ENCODE peak calls at places on chromosomes 11 and 22, in nine cellular contexts. G is right cardiac atrium; R is adrenal gland; Y is foreskin fibroblast; M is IMR-90; W is GM23248; N is lower leg skin; U is CD8-positive, alpha-beta memory T cell; I is pancreas. F is an unnamed sample.

GRCh38 chr11:123822022-123822421 is 15.9 kb upstream of the OR6M1 start:
- DNase-seq in G (no peak), R (no peak), Y (no peak), M (no peak), W (no peak), N (no peak), U (no peak), I (peak; percentile 73), F (no peak)

GRCh38 chr11:36016263-36016662 is 72.4 kb downstream of the LDLRAD3 start:
- DNase-seq in G (no peak), R (no peak), Y (no peak), M (no peak), W (peak; percentile 27), N (no peak), U (no peak), I (no peak), F (no peak)

GRCh38 chr11:14974021-14974698 is 2.0 kb upstream of the CALCA start:
- DNase-seq in G (no peak), R (no peak), Y (no peak), M (no peak), W (no peak), N (no peak), U (no peak), I (no peak), F (no peak)

GRCh38 chr11:92762175-92762574 is 207.3 kb upstream of the MTNR1B start:
- DNase-seq in G (no peak), R (no peak), Y (no peak), M (no peak), W (no peak), N (no peak), U (no peak), I (no peak), F (peak; percentile 99)

GRCh38 chr11:19193916-19194315 is 7.9 kb downstream of the CSRP3 start:
- DNase-seq in G (no peak), R (no peak), Y (no peak), M (no peak), W (no peak), N (no peak), U (no peak), I (no peak), F (no peak)

GRCh38 chr11:92376146-92376599 is 151.6 kb downstream of the FAT3 start:
- DNase-seq in G (no peak), R (no peak), Y (peak; percentile 56), M (peak; percentile 83), W (peak; percentile 22), N (no peak), U (no peak), I (no peak), F (no peak)

GRCh38 chr11:113263458-113264095 is 50.8 kb upstream of the TTC12 start:
- DNase-seq in G (no peak), R (no peak), Y (no peak), M (no peak), W (no peak), N (no peak), U (no peak), I (no peak), F (no peak)

GRCh38 chr22:42991010-42991651 is 23.8 kb downstream of the PACSIN2 start:
- DNase-seq in G (no peak), R (no peak), Y (peak; percentile 93), M (peak; percentile 91), W (peak; percentile 92), N (no peak), U (no peak), I (peak; percentile 73), F (no peak)

GRCh38 chr11:101945418-101945817 is 29.1 kb upstream of the ANGPTL5 start:
- DNase-seq in G (no peak), R (no peak), Y (no peak), M (no peak), W (no peak), N (no peak), U (no peak), I (no peak), F (no peak)

GRCh38 chr11:64594159-64594939 is 3.3 kb downstream of the SLC22A12 start:
- DNase-seq in G (no peak), R (no peak), Y (no peak), M (no peak), W (no peak), N (no peak), U (no peak), I (no peak), F (no peak)

GRCh38 chr22:24200616-24201212 is 19.4 kb downstream of the SUSD2 start:
- DNase-seq in G (no peak), R (no peak), Y (peak; percentile 48), M (peak; percentile 51), W (peak; percentile 74), N (no peak), U (no peak), I (no peak), F (no peak)

GRCh38 chr22:38609371-38609770 is 39.4 kb upstream of the DMC1 start:
- DNase-seq in G (no peak), R (no peak), Y (no peak), M (no peak), W (no peak), N (no peak), U (no peak), I (no peak), F (no peak)

GRCh38 chr11:122210378-122210995 is 94.5 kb upstream of the BLID start:
- DNase-seq in G (no peak), R (no peak), Y (no peak), M (peak; percentile 53), W (no peak), N (no peak), U (no peak), I (no peak), F (no peak)

GRCh38 chr11:78420255-78420764 is 2.7 kb upstream of the GAB2 start:
- DNase-seq in G (peak; percentile 83), R (peak; percentile 64), Y (peak; percentile 64), M (peak; percentile 88), W (peak; percentile 85), N (peak; percentile 66), U (peak; percentile 30), I (peak; percentile 32), F (no peak)

GRCh38 chr22:50672041-50672440 is 582 bp upstream of the SHANK3 start:
- DNase-seq in G (no peak), R (no peak), Y (no peak), M (no peak), W (no peak), N (no peak), U (no peak), I (no peak), F (no peak)

GRCh38 chr22:45462034-45462655 is 40.5 kb upstream of the FBLN1 start:
- DNase-seq in G (no peak), R (no peak), Y (no peak), M (no peak), W (no peak), N (no peak), U (no peak), I (no peak), F (peak; percentile 22)

GRCh38 chr22:46421272-46421671 is 85.8 kb downstream of the TRMU start:
- DNase-seq in G (no peak), R (no peak), Y (no peak), M (no peak), W (no peak), N (no peak), U (peak; percentile 43), I (no peak), F (peak; percentile 50)

GRCh38 chr11:86211619-86212018 is 32.9 kb upstream of the EED start:
- DNase-seq in G (no peak), R (no peak), Y (no peak), M (no peak), W (no peak), N (no peak), U (no peak), I (no peak), F (no peak)

GRCh38 chr11:1073261-1073724 is 1.4 kb upstream of the MUC2 start:
- DNase-seq in G (peak; percentile 44), R (no peak), Y (peak; percentile 30), M (peak; percentile 46), W (peak; percentile 69), N (peak; percentile 42), U (no peak), I (peak; percentile 62), F (no peak)

GRCh38 chr11:67421421-67422031 is 6.0 kb downstream of the CARNS1 start:
- DNase-seq in G (no peak), R (no peak), Y (no peak), M (no peak), W (no peak), N (no peak), U (no peak), I (no peak), F (no peak)
- H3K4me3 ChIP-seq in G (peak overlapping the region; percentile 11), R (no peak overlapping the region), Y (peak overlapping the region; percentile 40), M (no peak overlapping the region), W (peak overlapping the region; percentile 78), N (no peak overlapping the region), U (peak overlapping the region; percentile 54), I (no peak overlapping the region), F (peak overlapping the region; percentile 16)

GRCh38 chr11:8206251-8207079 is 37.6 kb upstream of the RIC3 start:
- DNase-seq in G (peak; percentile 63), R (no peak), Y (no peak), M (no peak), W (no peak), N (peak; percentile 47), U (no peak), I (peak; percentile 42), F (no peak)
- H3K4me3 ChIP-seq in G (peak overlapping the region; percentile 42), R (no peak overlapping the region), Y (no peak overlapping the region), M (no peak overlapping the region), W (no peak overlapping the region), N (no peak overlapping the region), U (no peak overlapping the region), I (no peak overlapping the region), F (no peak overlapping the region)

GRCh38 chr22:31289335-31289734 is 3.0 kb downstream of the PIK3IP1 start:
- DNase-seq in G (no peak), R (peak; percentile 30), Y (no peak), M (no peak), W (no peak), N (no peak), U (no peak), I (no peak), F (no peak)
- H3K4me3 ChIP-seq in G (no peak overlapping the region), R (no peak overlapping the region), Y (no peak overlapping the region), M (no peak overlapping the region), W (no peak overlapping the region), N (no peak overlapping the region), U (peak overlapping the region; percentile 93), I (no peak overlapping the region), F (no peak overlapping the region)

GRCh38 chr11:75374646-75375045 is 23.2 kb upstream of the ARRB1 start:
- DNase-seq in G (no peak), R (no peak), Y (no peak), M (no peak), W (no peak), N (no peak), U (no peak), I (no peak), F (no peak)

GRCh38 chr11:75376175-75376574 is 23.1 kb upstream of the RPS3 start:
- DNase-seq in G (no peak), R (no peak), Y (no peak), M (no peak), W (peak; percentile 7), N (no peak), U (no peak), I (no peak), F (no peak)

GRCh38 chr11:75369846-75370245 is 18.4 kb upstream of the ARRB1 start:
- DNase-seq in G (no peak), R (no peak), Y (no peak), M (no peak), W (no peak), N (no peak), U (no peak), I (no peak), F (no peak)

GRCh38 chr11:75375626-75376025 is 23.7 kb upstream of the RPS3 start:
- DNase-seq in G (no peak), R (no peak), Y (no peak), M (no peak), W (no peak), N (no peak), U (no peak), I (no peak), F (no peak)

GRCh38 chr11:75371930-75372876 is 20.7 kb upstream of the ARRB1 start:
- DNase-seq in G (no peak), R (no peak), Y (peak; percentile 23), M (no peak), W (peak; percentile 68), N (no peak), U (no peak), I (no peak), F (no peak)
- H3K4me3 ChIP-seq in G (no peak overlapping the region), R (no peak overlapping the region), Y (no peak overlapping the region), M (no peak overlapping the region), W (no peak overlapping the region), N (no peak overlapping the region), U (no peak overlapping the region), I (no peak overlapping the region), F (no peak overlapping the region)

F was measured in Jurkat, Clone E6-1.